ENCODE peak calls at places on chromosomes 2 and 18, in ten cellular contexts. A is lower lobe of right lung; D is pancreas; P is small intestine; K is heart right ventricle; Q is IMR-90; L is HCT116; E is A549; Z is CD4-positive, alpha-beta memory T cell; M is spleen. B is an unnamed sample.

GRCh38 chr18:26487437-26487836 is 60.9 kb downstream of the KCTD1 start:
- DNase-seq in A (no peak), D (no peak), P (peak), K (no peak), Q (no peak), L (no peak), E (peak), Z (no peak), M (no peak), B (no peak)

GRCh38 chr2:178295911-178296310 is 101.6 kb downstream of the OSBPL6 start:
- DNase-seq in A (no peak), D (no peak), P (no peak), K (no peak), Q (no peak), L (no peak), E (no peak), Z (no peak), M (no peak), B (no peak)

GRCh38 chr2:120890566-120891360 is 155.1 kb downstream of the GLI2 start:
- DNase-seq in A (peak), D (no peak), P (no peak), K (no peak), Q (no peak), L (no peak), E (no peak), Z (no peak), M (no peak), B (no peak)

GRCh38 chr2:43220982-43221659 is 5.3 kb downstream of the ZFP36L2 start:
- DNase-seq in A (peak), D (peak), P (peak), K (peak), Q (peak), L (no peak), E (no peak), Z (peak), M (peak), B (peak)

GRCh38 chr2:215436705-215437570 is 1.1 kb upstream of the FN1 start:
- DNase-seq in A (peak), D (no peak), P (no peak), K (no peak), Q (no peak), L (no peak), E (no peak), Z (no peak), M (no peak), B (no peak)

GRCh38 chr2:9138507-9139085 is 68.0 kb upstream of the ASAP2 start:
- DNase-seq in A (no peak), D (no peak), P (no peak), K (no peak), Q (no peak), L (no peak), E (peak), Z (no peak), M (peak), B (no peak)

GRCh38 chr2:199875400-199875799 is 24.4 kb upstream of the FTCDNL1 start:
- DNase-seq in A (no peak), D (no peak), P (no peak), K (no peak), Q (no peak), L (no peak), E (no peak), Z (no peak), M (no peak), B (no peak)

GRCh38 chr2:143525006-143525405 is 395.8 kb downstream of the ARHGAP15 start:
- DNase-seq in A (no peak), D (no peak), P (no peak), K (no peak), Q (peak), L (no peak), E (no peak), Z (no peak), M (no peak), B (no peak)

GRCh38 chr2:101306410-101306809 is 2.1 kb downstream of the RNF149 start:
- DNase-seq in A (no peak), D (peak), P (peak), K (no peak), Q (no peak), L (no peak), E (no peak), Z (no peak), M (no peak), B (no peak)

GRCh38 chr2:232439758-232440135 is 16.2 kb upstream of the ALPI start:
- DNase-seq in A (peak), D (no peak), P (no peak), K (no peak), Q (no peak), L (no peak), E (no peak), Z (no peak), M (peak), B (no peak)

GRCh38 chr2:128617661-128618060 is 299.0 kb upstream of the HS6ST1 start:
- DNase-seq in A (peak), D (no peak), P (no peak), K (no peak), Q (no peak), L (no peak), E (no peak), Z (no peak), M (peak), B (no peak)

GRCh38 chr2:110929528-110929927 is 191.2 kb upstream of the BCL2L11 start:
- DNase-seq in A (no peak), D (no peak), P (no peak), K (no peak), Q (no peak), L (no peak), E (no peak), Z (no peak), M (no peak), B (no peak)

DNA sequence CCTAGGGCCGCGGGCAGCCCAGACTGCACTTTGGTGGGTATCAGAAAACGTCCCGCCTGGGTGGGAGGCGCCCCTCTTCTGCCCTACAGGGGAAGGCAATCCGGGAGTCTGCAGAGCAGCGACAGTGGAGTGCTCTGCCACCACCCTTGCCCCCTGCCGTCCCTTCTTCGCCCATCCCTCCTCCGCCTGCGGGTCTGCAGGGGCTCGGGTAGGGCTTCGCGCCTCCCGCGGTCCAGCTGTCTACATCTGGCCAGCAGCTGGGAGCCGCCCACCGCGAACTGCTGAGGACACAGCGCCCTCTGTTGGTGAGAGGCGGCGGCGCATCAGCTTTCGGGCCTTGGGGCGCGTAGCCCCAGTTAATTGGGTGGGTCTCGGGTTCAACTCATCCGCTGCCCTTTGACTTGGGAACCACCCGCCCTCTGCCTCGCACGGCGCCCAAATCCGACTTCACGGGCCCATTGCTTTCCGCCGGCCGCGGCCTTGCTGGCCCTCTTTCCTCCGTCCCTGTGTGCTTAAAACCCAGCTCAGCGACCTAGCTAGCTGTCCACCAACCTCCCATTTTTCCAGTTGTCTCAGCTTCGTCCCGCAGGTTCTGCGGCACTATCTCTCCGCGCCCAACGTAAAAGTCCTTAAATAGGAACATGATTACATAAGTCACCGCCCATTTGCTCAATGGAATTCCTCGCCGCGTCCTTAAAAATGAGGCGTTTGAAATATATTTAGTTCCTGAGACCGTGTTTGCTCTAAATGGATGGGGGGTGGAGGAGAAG is 17.6 kb downstream of the WNT10A start:
- DNase-seq in A (peak), D (peak), P (peak), K (peak), Q (peak), L (no peak), E (peak), Z (peak), M (peak), B (no peak)
- H3K27ac ChIP-seq in A (no peak), D (no peak), P (no peak), K (no peak), Q (no peak), L (no peak), E (peak), Z (peak), M (no peak), B (no peak)

GRCh38 chr2:36707050-36707449 is 10.5 kb downstream of the VIT start:
- DNase-seq in A (no peak), D (no peak), P (no peak), K (no peak), Q (peak), L (no peak), E (no peak), Z (no peak), M (no peak), B (no peak)
- H3K27ac ChIP-seq in A (no peak), D (no peak), P (no peak), K (peak), Q (no peak), L (no peak), E (no peak), Z (no peak), M (no peak), B (no peak)

DNA sequence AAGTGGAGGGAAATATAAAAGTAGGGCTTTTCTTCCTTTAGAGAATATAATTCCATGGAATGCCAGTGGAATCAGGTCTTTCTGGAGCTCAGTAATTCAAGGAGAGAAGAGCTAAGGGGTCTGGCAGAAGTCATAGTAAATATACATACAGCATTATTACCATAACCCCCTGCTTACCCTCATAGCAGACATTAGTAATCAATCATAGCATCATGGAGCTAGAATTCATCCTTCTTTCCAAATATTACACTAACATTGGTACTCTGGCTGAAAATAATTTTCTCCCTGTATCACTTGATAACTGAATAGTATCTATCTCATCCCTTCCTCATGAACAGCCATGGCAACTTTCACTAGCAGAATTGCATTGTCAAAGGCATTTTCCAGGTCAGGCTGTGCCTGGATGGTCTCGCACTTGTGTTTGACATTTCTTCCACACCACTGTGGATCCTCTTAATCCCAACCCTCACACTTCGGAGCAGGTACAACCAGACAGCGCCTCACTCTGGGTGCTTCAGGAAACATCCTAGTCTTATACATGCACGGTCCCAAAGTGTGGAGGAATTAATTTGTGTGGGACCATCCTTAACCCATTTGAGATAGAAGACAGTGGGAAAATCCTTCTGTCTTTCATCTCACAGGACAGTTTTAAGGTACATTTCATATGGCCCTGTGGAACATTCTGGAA is 84.2 kb upstream of the SEC11C start:
- DNase-seq in A (no peak), D (no peak), P (no peak), K (no peak), Q (no peak), L (no peak), E (peak), Z (no peak), M (no peak), B (no peak)
- H3K27ac ChIP-seq in A (no peak), D (peak), P (no peak), K (no peak), Q (no peak), L (no peak), E (peak), Z (no peak), M (peak), B (no peak)

GRCh38 chr2:96537734-96538486 is 1.4 kb downstream of the ARID5A start:
- DNase-seq in A (no peak), D (no peak), P (no peak), K (no peak), Q (no peak), L (no peak), E (no peak), Z (peak), M (peak), B (no peak)

GRCh38 chr2:96540136-96540535 is 3.6 kb downstream of the ARID5A start:
- DNase-seq in A (no peak), D (no peak), P (no peak), K (no peak), Q (peak), L (no peak), E (no peak), Z (no peak), M (no peak), B (no peak)

GRCh38 chr2:96538487-96539214 is 2.1 kb downstream of the ARID5A start:
- DNase-seq in A (peak), D (no peak), P (peak), K (peak), Q (no peak), L (no peak), E (no peak), Z (peak), M (peak), B (no peak)

GRCh38 chr2:96541326-96541725 is 4.8 kb downstream of the ARID5A start:
- DNase-seq in A (no peak), D (no peak), P (no peak), K (no peak), Q (peak), L (no peak), E (no peak), Z (no peak), M (no peak), B (no peak)

GRCh38 chr2:96539215-96539920 is 2.8 kb downstream of the ARID5A start:
- DNase-seq in A (no peak), D (no peak), P (no peak), K (no peak), Q (no peak), L (no peak), E (no peak), Z (no peak), M (peak), B (no peak)
- H3K27ac ChIP-seq in A (peak), D (peak), P (peak), K (peak), Q (no peak), L (no peak), E (no peak), Z (peak), M (peak), B (no peak)

GRCh38 chr2:223122706-223123265 is 70.8 kb downstream of the KCNE4 start:
- DNase-seq in A (no peak), D (no peak), P (no peak), K (no peak), Q (no peak), L (no peak), E (no peak), Z (no peak), M (no peak), B (no peak)

GRCh38 chr2:223121317-223121716 is 69.3 kb downstream of the KCNE4 start:
- DNase-seq in A (no peak), D (no peak), P (no peak), K (no peak), Q (no peak), L (no peak), E (no peak), Z (no peak), M (no peak), B (no peak)

DNA sequence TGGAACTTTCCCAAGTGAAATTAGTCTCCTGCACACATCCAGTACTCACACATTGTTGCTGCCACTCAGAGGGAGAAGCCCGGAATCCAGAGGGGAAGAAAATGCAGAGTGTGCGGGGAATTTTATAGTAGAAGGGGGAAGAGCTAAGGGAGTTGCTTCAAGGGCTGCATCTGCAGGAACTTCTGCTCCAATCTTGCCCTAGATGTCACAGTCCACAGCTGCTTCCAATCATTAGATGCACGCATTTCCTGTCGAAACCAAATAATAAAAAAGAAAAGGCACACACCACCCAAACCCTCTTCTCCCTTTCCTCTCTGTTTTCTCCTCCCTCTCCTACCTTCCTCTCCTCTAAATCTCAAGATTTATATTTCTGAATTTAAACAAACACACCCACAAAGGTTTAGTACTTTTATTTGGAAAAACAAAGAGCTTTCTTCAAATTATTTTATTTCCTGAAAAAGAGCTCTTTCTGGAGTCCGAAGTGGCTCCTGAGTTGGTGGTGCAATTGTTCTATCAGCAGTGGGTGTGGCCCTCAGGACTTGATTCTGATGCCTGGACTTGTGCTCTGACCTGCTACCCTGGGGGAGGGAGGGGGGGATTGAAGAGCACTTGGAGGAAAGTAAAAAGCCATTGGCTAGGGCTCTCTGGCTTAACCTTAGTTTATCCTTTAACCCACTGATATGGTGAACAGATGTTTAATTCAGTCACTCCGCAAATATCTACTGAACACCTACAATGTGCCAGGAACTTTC is 72.0 kb downstream of the KCNE4 start:
- DNase-seq in A (no peak), D (no peak), P (no peak), K (no peak), Q (peak), L (no peak), E (no peak), Z (no peak), M (no peak), B (no peak)
- H3K27ac ChIP-seq in A (no peak), D (no peak), P (no peak), K (peak), Q (no peak), L (no peak), E (no peak), Z (no peak), M (peak), B (no peak)

DNA sequence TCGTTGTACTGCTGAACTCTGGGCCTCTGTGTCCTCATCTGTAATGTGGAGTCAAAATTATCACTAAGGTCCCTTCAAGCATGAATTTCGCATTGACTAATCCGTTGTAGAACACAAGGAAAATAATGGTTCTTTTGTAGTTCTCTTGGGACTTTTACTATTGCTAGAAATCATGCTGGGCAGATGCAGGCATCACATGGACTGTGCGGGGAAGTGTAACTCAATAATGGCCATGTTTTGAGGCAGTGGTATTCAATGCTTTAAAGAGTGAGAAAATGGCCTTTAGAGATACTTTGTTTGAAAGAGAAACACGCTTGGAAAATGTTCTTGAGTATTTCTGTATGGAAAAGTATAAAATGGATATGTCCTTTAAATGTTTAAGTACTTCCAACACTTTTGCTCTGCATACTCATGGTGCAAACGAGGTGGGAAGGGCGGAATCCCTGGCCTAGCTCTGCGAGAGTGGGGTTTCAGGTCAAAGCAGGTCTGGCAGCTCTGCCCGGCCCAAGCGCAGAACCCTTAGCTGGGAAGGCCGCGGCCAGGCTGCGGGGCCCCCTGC is 117.3 kb upstream of the MSTN start:
- DNase-seq in A (no peak), D (no peak), P (no peak), K (no peak), Q (no peak), L (no peak), E (no peak), Z (no peak), M (no peak), B (no peak)
- H3K27ac ChIP-seq in A (peak), D (peak), P (peak), K (peak), Q (no peak), L (no peak), E (peak), Z (no peak), M (peak), B (no peak)

DNA sequence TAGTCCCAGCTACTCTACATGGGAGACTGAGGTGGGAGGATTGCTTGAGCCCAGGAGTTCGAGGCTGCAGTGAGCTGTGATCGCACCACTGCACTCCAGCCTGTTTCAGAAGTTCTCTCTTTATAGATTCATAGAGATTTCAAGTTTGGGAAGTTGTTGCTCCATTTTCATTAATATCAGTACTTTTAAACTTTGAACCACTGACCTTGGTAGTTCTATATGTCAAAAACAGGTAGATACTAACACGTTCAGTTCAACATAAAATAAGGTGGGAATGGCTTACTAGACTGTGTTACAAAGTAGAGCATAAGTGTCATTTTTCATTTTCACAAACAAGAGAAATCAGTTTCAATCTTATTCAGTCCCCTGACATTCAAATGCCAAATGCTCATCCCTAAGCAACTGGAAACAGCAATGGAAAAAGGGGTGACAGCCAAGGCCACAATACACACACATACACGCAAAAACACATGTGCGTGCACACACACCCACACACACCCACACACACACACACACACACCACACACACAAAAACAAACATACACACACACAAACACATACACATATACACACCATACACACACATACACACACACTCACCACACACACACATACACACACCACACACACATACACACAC is 71.7 kb downstream of the PIEZO2 start:
- DNase-seq in A (no peak), D (no peak), P (no peak), K (no peak), Q (no peak), L (no peak), E (no peak), Z (no peak), M (no peak), B (no peak)
- H3K27ac ChIP-seq in A (no peak), D (no peak), P (no peak), K (no peak), Q (no peak), L (no peak), E (no peak), Z (no peak), M (no peak), B (no peak)

DNA sequence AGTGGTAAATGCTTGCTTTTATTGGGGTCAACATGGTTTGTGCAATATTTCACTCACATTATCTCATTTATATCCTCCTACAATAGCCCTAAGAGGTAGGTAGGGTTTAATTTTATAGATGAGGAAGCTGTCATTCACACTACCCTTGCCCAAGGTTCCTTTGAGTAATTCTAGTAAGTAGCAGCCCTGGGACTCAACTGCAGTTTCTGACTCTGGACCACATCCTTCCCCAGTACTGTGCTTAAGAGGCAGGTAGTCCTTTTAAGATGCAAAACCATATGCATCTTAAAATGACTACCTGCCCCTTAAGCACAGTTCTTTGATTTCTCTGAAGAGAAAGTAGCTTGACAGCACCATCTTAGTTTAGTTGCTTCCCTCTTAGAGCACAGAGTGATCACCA is 15.7 kb upstream of the NT5C1B start:
- DNase-seq in A (no peak), D (no peak), P (no peak), K (no peak), Q (no peak), L (no peak), E (no peak), Z (no peak), M (no peak), B (no peak)
- H3K27ac ChIP-seq in A (no peak), D (no peak), P (no peak), K (no peak), Q (no peak), L (no peak), E (no peak), Z (no peak), M (no peak), B (no peak)